ENCODE peak calls at places on chromosomes 11 and 22, in six cellular contexts. One of them, this sample, is unnamed.

GRCh38 chr22:28438183-28438778 is 241.4 kb downstream of the TTC28 start:
- DNase-seq in stimulated activated CD8-positive, alpha-beta memory T cell treated with anti-CD3 and anti-CD28 coated beads, Interleukin-7, amount 100 ng/mL, for 24 hours: no peak
- DNase-seq in cerebellar cortex: no peak
- DNase-seq in DMS153: no peak
- DNase-seq in IMR-90: no peak
- DNase-seq in activated effector memory CD4-positive, alpha-beta T cell treated with anti-CD3 and anti-CD28 coated beads, Interleukin-2, amount 50 U/mL, for 16 hours: no peak
- DNase-seq in this sample: no peak

GRCh38 chr11:124551189-124551588 is 7.7 kb upstream of the OR8B12 start:
- DNase-seq in cerebellar cortex: no peak
- DNase-seq in stimulated activated CD8-positive, alpha-beta memory T cell treated with anti-CD3 and anti-CD28 coated beads, Interleukin-7, amount 100 ng/mL, for 24 hours: no peak
- DNase-seq in activated effector memory CD4-positive, alpha-beta T cell treated with anti-CD3 and anti-CD28 coated beads, Interleukin-2, amount 50 U/mL, for 16 hours: no peak
- DNase-seq in DMS153: no peak
- DNase-seq in IMR-90: no peak
- DNase-seq in this sample: peak

GRCh38 chr22:27973851-27974250 is 54.8 kb upstream of the PITPNB start:
- DNase-seq in stimulated activated CD8-positive, alpha-beta memory T cell treated with anti-CD3 and anti-CD28 coated beads, Interleukin-7, amount 100 ng/mL, for 24 hours: no peak
- DNase-seq in IMR-90: no peak
- DNase-seq in DMS153: no peak
- DNase-seq in cerebellar cortex: no peak
- DNase-seq in activated effector memory CD4-positive, alpha-beta T cell treated with anti-CD3 and anti-CD28 coated beads, Interleukin-2, amount 50 U/mL, for 16 hours: no peak
- DNase-seq in this sample: no peak

GRCh38 chr11:13140028-13140870 is 131.1 kb downstream of the RASSF10 start:
- DNase-seq in IMR-90: peak
- DNase-seq in activated effector memory CD4-positive, alpha-beta T cell treated with anti-CD3 and anti-CD28 coated beads, Interleukin-2, amount 50 U/mL, for 16 hours: no peak
- DNase-seq in cerebellar cortex: no peak
- DNase-seq in stimulated activated CD8-positive, alpha-beta memory T cell treated with anti-CD3 and anti-CD28 coated beads, Interleukin-7, amount 100 ng/mL, for 24 hours: no peak
- DNase-seq in DMS153: peak
- DNase-seq in this sample: no peak

GRCh38 chr11:77560605-77561004 is 29.1 kb upstream of the AQP11 start:
- DNase-seq in stimulated activated CD8-positive, alpha-beta memory T cell treated with anti-CD3 and anti-CD28 coated beads, Interleukin-7, amount 100 ng/mL, for 24 hours: no peak
- DNase-seq in activated effector memory CD4-positive, alpha-beta T cell treated with anti-CD3 and anti-CD28 coated beads, Interleukin-2, amount 50 U/mL, for 16 hours: no peak
- DNase-seq in IMR-90: peak
- DNase-seq in cerebellar cortex: no peak
- DNase-seq in DMS153: no peak
- DNase-seq in this sample: no peak

GRCh38 chr22:47055461-47055860 is 293.0 kb downstream of the TBC1D22A start:
- DNase-seq in activated effector memory CD4-positive, alpha-beta T cell treated with anti-CD3 and anti-CD28 coated beads, Interleukin-2, amount 50 U/mL, for 16 hours: no peak
- DNase-seq in IMR-90: no peak
- DNase-seq in stimulated activated CD8-positive, alpha-beta memory T cell treated with anti-CD3 and anti-CD28 coated beads, Interleukin-7, amount 100 ng/mL, for 24 hours: no peak
- DNase-seq in cerebellar cortex: no peak
- DNase-seq in DMS153: no peak
- DNase-seq in this sample: no peak

GRCh38 chr11:108793138-108793537 is 128.3 kb downstream of the DDX10 start:
- DNase-seq in cerebellar cortex: no peak
- DNase-seq in stimulated activated CD8-positive, alpha-beta memory T cell treated with anti-CD3 and anti-CD28 coated beads, Interleukin-7, amount 100 ng/mL, for 24 hours: no peak
- DNase-seq in activated effector memory CD4-positive, alpha-beta T cell treated with anti-CD3 and anti-CD28 coated beads, Interleukin-2, amount 50 U/mL, for 16 hours: no peak
- DNase-seq in DMS153: no peak
- DNase-seq in IMR-90: no peak
- DNase-seq in this sample: no peak

GRCh38 chr11:106706355-106706754 is 311.9 kb downstream of the GUCY1A2 start:
- DNase-seq in activated effector memory CD4-positive, alpha-beta T cell treated with anti-CD3 and anti-CD28 coated beads, Interleukin-2, amount 50 U/mL, for 16 hours: no peak
- DNase-seq in IMR-90: peak
- DNase-seq in DMS153: no peak
- DNase-seq in cerebellar cortex: no peak
- DNase-seq in stimulated activated CD8-positive, alpha-beta memory T cell treated with anti-CD3 and anti-CD28 coated beads, Interleukin-7, amount 100 ng/mL, for 24 hours: no peak
- DNase-seq in this sample: peak

GRCh38 chr11:14503023-14503422 is 3.4 kb upstream of the COPB1 start:
- DNase-seq in activated effector memory CD4-positive, alpha-beta T cell treated with anti-CD3 and anti-CD28 coated beads, Interleukin-2, amount 50 U/mL, for 16 hours: no peak
- DNase-seq in stimulated activated CD8-positive, alpha-beta memory T cell treated with anti-CD3 and anti-CD28 coated beads, Interleukin-7, amount 100 ng/mL, for 24 hours: no peak
- DNase-seq in cerebellar cortex: peak
- DNase-seq in IMR-90: peak
- DNase-seq in DMS153: no peak
- DNase-seq in this sample: no peak

GRCh38 chr11:9341638-9342137 is 27.3 kb upstream of the TMEM41B start:
- DNase-seq in cerebellar cortex: no peak
- DNase-seq in activated effector memory CD4-positive, alpha-beta T cell treated with anti-CD3 and anti-CD28 coated beads, Interleukin-2, amount 50 U/mL, for 16 hours: no peak
- DNase-seq in DMS153: no peak
- DNase-seq in IMR-90: no peak
- DNase-seq in stimulated activated CD8-positive, alpha-beta memory T cell treated with anti-CD3 and anti-CD28 coated beads, Interleukin-7, amount 100 ng/mL, for 24 hours: no peak
- DNase-seq in this sample: no peak

GRCh38 chr11:61111786-61112517 is 9.7 kb downstream of the CD5 start:
- DNase-seq in stimulated activated CD8-positive, alpha-beta memory T cell treated with anti-CD3 and anti-CD28 coated beads, Interleukin-7, amount 100 ng/mL, for 24 hours: no peak
- DNase-seq in IMR-90: no peak
- DNase-seq in DMS153: no peak
- DNase-seq in activated effector memory CD4-positive, alpha-beta T cell treated with anti-CD3 and anti-CD28 coated beads, Interleukin-2, amount 50 U/mL, for 16 hours: peak
- DNase-seq in cerebellar cortex: no peak
- DNase-seq in this sample: no peak

GRCh38 chr11:65433657-65434056 is 11.1 kb downstream of the NEAT1 start:
- DNase-seq in activated effector memory CD4-positive, alpha-beta T cell treated with anti-CD3 and anti-CD28 coated beads, Interleukin-2, amount 50 U/mL, for 16 hours: no peak
- DNase-seq in stimulated activated CD8-positive, alpha-beta memory T cell treated with anti-CD3 and anti-CD28 coated beads, Interleukin-7, amount 100 ng/mL, for 24 hours: no peak
- DNase-seq in cerebellar cortex: no peak
- DNase-seq in IMR-90: peak
- DNase-seq in DMS153: no peak
- DNase-seq in this sample: no peak